ENCODE peak calls at places on chromosomes 13 and 19, in ten cellular contexts. One of them, this sample, is unnamed.

GRCh38 chr13:29254971-29255370 is 340.5 kb downstream of the SLC7A1 start:
- DNase-seq in heart right ventricle: no peak
- DNase-seq in G401: no peak
- DNase-seq in H54: no peak
- DNase-seq in omental fat pad: no peak
- DNase-seq in astrocyte: no peak
- DNase-seq in stimulated activated CD4-positive, alpha-beta T cell treated with anti-CD3 and anti-CD28 coated beads, Interleukin-15, amount 100 ng/mL, for 1 hour: no peak
- DNase-seq in central memory CD4-positive, alpha-beta T cell: no peak
- DNase-seq in naive thymus-derived CD4-positive, alpha-beta T cell: no peak
- DNase-seq in NCI-H1092: no peak
- DNase-seq in this sample: no peak

GRCh38 chr19:38247126-38247525 is 9.0 kb downstream of the PPP1R14A start:
- DNase-seq in omental fat pad: no peak
- DNase-seq in stimulated activated CD4-positive, alpha-beta T cell treated with anti-CD3 and anti-CD28 coated beads, Interleukin-15, amount 100 ng/mL, for 1 hour: no peak
- DNase-seq in astrocyte: no peak
- DNase-seq in naive thymus-derived CD4-positive, alpha-beta T cell: no peak
- DNase-seq in NCI-H1092: no peak
- DNase-seq in heart right ventricle: no peak
- DNase-seq in H54: no peak
- DNase-seq in central memory CD4-positive, alpha-beta T cell: no peak
- DNase-seq in G401: no peak
- DNase-seq in this sample: no peak

GRCh38 chr13:35512271-35512920 is 35.9 kb upstream of the MAB21L1 start:
- DNase-seq in stimulated activated CD4-positive, alpha-beta T cell treated with anti-CD3 and anti-CD28 coated beads, Interleukin-15, amount 100 ng/mL, for 1 hour: no peak
- DNase-seq in G401: no peak
- DNase-seq in omental fat pad: no peak
- DNase-seq in astrocyte: peak
- DNase-seq in heart right ventricle: no peak
- DNase-seq in central memory CD4-positive, alpha-beta T cell: no peak
- DNase-seq in naive thymus-derived CD4-positive, alpha-beta T cell: no peak
- DNase-seq in NCI-H1092: no peak
- DNase-seq in H54: peak
- DNase-seq in this sample: no peak

GRCh38 chr19:46279177-46279576 is 17.7 kb upstream of the HIF3A start:
- DNase-seq in central memory CD4-positive, alpha-beta T cell: no peak
- DNase-seq in naive thymus-derived CD4-positive, alpha-beta T cell: no peak
- DNase-seq in astrocyte: no peak
- DNase-seq in omental fat pad: no peak
- DNase-seq in NCI-H1092: no peak
- DNase-seq in stimulated activated CD4-positive, alpha-beta T cell treated with anti-CD3 and anti-CD28 coated beads, Interleukin-15, amount 100 ng/mL, for 1 hour: no peak
- DNase-seq in heart right ventricle: no peak
- DNase-seq in G401: no peak
- DNase-seq in H54: no peak
- DNase-seq in this sample: peak

GRCh38 chr19:31351212-31352193 is 2.3 kb upstream of the TSHZ3 start:
- DNase-seq in H54: peak
- DNase-seq in naive thymus-derived CD4-positive, alpha-beta T cell: no peak
- DNase-seq in astrocyte: peak
- DNase-seq in NCI-H1092: no peak
- DNase-seq in omental fat pad: no peak
- DNase-seq in central memory CD4-positive, alpha-beta T cell: no peak
- DNase-seq in heart right ventricle: peak
- DNase-seq in G401: no peak
- DNase-seq in stimulated activated CD4-positive, alpha-beta T cell treated with anti-CD3 and anti-CD28 coated beads, Interleukin-15, amount 100 ng/mL, for 1 hour: no peak
- DNase-seq in this sample: peak

GRCh38 chr13:45167611-45168554 is 33.0 kb downstream of the KCTD4 start:
- DNase-seq in heart right ventricle: no peak
- DNase-seq in omental fat pad: no peak
- DNase-seq in H54: no peak
- DNase-seq in astrocyte: no peak
- DNase-seq in NCI-H1092: no peak
- DNase-seq in naive thymus-derived CD4-positive, alpha-beta T cell: no peak
- DNase-seq in central memory CD4-positive, alpha-beta T cell: no peak
- DNase-seq in G401: no peak
- DNase-seq in stimulated activated CD4-positive, alpha-beta T cell treated with anti-CD3 and anti-CD28 coated beads, Interleukin-15, amount 100 ng/mL, for 1 hour: no peak
- DNase-seq in this sample: no peak

GRCh38 chr19:10417598-10418280 is 2.6 kb upstream of the PDE4A start:
- DNase-seq in H54: no peak
- DNase-seq in G401: no peak
- DNase-seq in astrocyte: no peak
- DNase-seq in NCI-H1092: no peak
- DNase-seq in stimulated activated CD4-positive, alpha-beta T cell treated with anti-CD3 and anti-CD28 coated beads, Interleukin-15, amount 100 ng/mL, for 1 hour: no peak
- DNase-seq in heart right ventricle: no peak
- DNase-seq in central memory CD4-positive, alpha-beta T cell: no peak
- DNase-seq in naive thymus-derived CD4-positive, alpha-beta T cell: no peak
- DNase-seq in omental fat pad: no peak
- DNase-seq in this sample: peak

GRCh38 chr13:91017669-91018053 is 329.8 kb upstream of the MIR17HG start:
- DNase-seq in stimulated activated CD4-positive, alpha-beta T cell treated with anti-CD3 and anti-CD28 coated beads, Interleukin-15, amount 100 ng/mL, for 1 hour: no peak
- DNase-seq in naive thymus-derived CD4-positive, alpha-beta T cell: no peak
- DNase-seq in omental fat pad: no peak
- DNase-seq in central memory CD4-positive, alpha-beta T cell: no peak
- DNase-seq in G401: peak
- DNase-seq in H54: no peak
- DNase-seq in NCI-H1092: no peak
- DNase-seq in heart right ventricle: no peak
- DNase-seq in astrocyte: peak
- DNase-seq in this sample: peak

GRCh38 chr13:52411629-52412028 is 5.7 kb upstream of the THSD1 start:
- DNase-seq in H54: peak
- DNase-seq in stimulated activated CD4-positive, alpha-beta T cell treated with anti-CD3 and anti-CD28 coated beads, Interleukin-15, amount 100 ng/mL, for 1 hour: no peak
- DNase-seq in astrocyte: peak
- DNase-seq in omental fat pad: no peak
- DNase-seq in naive thymus-derived CD4-positive, alpha-beta T cell: no peak
- DNase-seq in central memory CD4-positive, alpha-beta T cell: no peak
- DNase-seq in G401: no peak
- DNase-seq in heart right ventricle: no peak
- DNase-seq in NCI-H1092: no peak
- DNase-seq in this sample: no peak

GRCh38 chr19:49808762-49809154 is 4.3 kb downstream of the FUZ start:
- DNase-seq in central memory CD4-positive, alpha-beta T cell: peak
- DNase-seq in omental fat pad: peak
- DNase-seq in naive thymus-derived CD4-positive, alpha-beta T cell: peak
- DNase-seq in stimulated activated CD4-positive, alpha-beta T cell treated with anti-CD3 and anti-CD28 coated beads, Interleukin-15, amount 100 ng/mL, for 1 hour: peak
- DNase-seq in NCI-H1092: peak
- DNase-seq in heart right ventricle: peak
- DNase-seq in H54: peak
- DNase-seq in astrocyte: peak
- DNase-seq in G401: peak
- DNase-seq in this sample: peak

GRCh38 chr13:50936681-50937080 is 27.1 kb downstream of the RNASEH2B start:
- DNase-seq in astrocyte: no peak
- DNase-seq in stimulated activated CD4-positive, alpha-beta T cell treated with anti-CD3 and anti-CD28 coated beads, Interleukin-15, amount 100 ng/mL, for 1 hour: no peak
- DNase-seq in omental fat pad: no peak
- DNase-seq in central memory CD4-positive, alpha-beta T cell: no peak
- DNase-seq in NCI-H1092: no peak
- DNase-seq in G401: no peak
- DNase-seq in naive thymus-derived CD4-positive, alpha-beta T cell: no peak
- DNase-seq in H54: no peak
- DNase-seq in heart right ventricle: no peak
- DNase-seq in this sample: no peak

GRCh38 chr19:48338253-48338755 is 13.0 kb downstream of the EMP3 start:
- DNase-seq in heart right ventricle: no peak
- DNase-seq in stimulated activated CD4-positive, alpha-beta T cell treated with anti-CD3 and anti-CD28 coated beads, Interleukin-15, amount 100 ng/mL, for 1 hour: no peak
- DNase-seq in omental fat pad: no peak
- DNase-seq in central memory CD4-positive, alpha-beta T cell: no peak
- DNase-seq in naive thymus-derived CD4-positive, alpha-beta T cell: no peak
- DNase-seq in NCI-H1092: no peak
- DNase-seq in G401: no peak
- DNase-seq in H54: no peak
- DNase-seq in astrocyte: no peak
- DNase-seq in this sample: no peak

GRCh38 chr13:97548138-97548537 is 114.2 kb downstream of the RAP2A start:
- DNase-seq in central memory CD4-positive, alpha-beta T cell: no peak
- DNase-seq in omental fat pad: no peak
- DNase-seq in NCI-H1092: no peak
- DNase-seq in astrocyte: no peak
- DNase-seq in heart right ventricle: no peak
- DNase-seq in stimulated activated CD4-positive, alpha-beta T cell treated with anti-CD3 and anti-CD28 coated beads, Interleukin-15, amount 100 ng/mL, for 1 hour: no peak
- DNase-seq in G401: no peak
- DNase-seq in naive thymus-derived CD4-positive, alpha-beta T cell: no peak
- DNase-seq in H54: no peak
- DNase-seq in this sample: no peak

GRCh38 chr13:79282508-79282907 is 123.5 kb downstream of the RBM26 start:
- DNase-seq in heart right ventricle: no peak
- DNase-seq in NCI-H1092: no peak
- DNase-seq in stimulated activated CD4-positive, alpha-beta T cell treated with anti-CD3 and anti-CD28 coated beads, Interleukin-15, amount 100 ng/mL, for 1 hour: no peak
- DNase-seq in astrocyte: no peak
- DNase-seq in omental fat pad: no peak
- DNase-seq in H54: no peak
- DNase-seq in naive thymus-derived CD4-positive, alpha-beta T cell: no peak
- DNase-seq in G401: no peak
- DNase-seq in central memory CD4-positive, alpha-beta T cell: no peak
- DNase-seq in this sample: no peak

GRCh38 chr13:105787518-105788085 is 747.9 kb downstream of the EFNB2 start:
- DNase-seq in omental fat pad: no peak
- DNase-seq in NCI-H1092: no peak
- DNase-seq in stimulated activated CD4-positive, alpha-beta T cell treated with anti-CD3 and anti-CD28 coated beads, Interleukin-15, amount 100 ng/mL, for 1 hour: no peak
- DNase-seq in G401: no peak
- DNase-seq in H54: no peak
- DNase-seq in naive thymus-derived CD4-positive, alpha-beta T cell: no peak
- DNase-seq in astrocyte: no peak
- DNase-seq in central memory CD4-positive, alpha-beta T cell: no peak
- DNase-seq in heart right ventricle: no peak
- DNase-seq in this sample: no peak

GRCh38 chr13:28489975-28490550 is 4.9 kb downstream of the FLT1 start:
- DNase-seq in naive thymus-derived CD4-positive, alpha-beta T cell: no peak
- DNase-seq in central memory CD4-positive, alpha-beta T cell: no peak
- DNase-seq in omental fat pad: no peak
- DNase-seq in H54: no peak
- DNase-seq in NCI-H1092: no peak
- DNase-seq in heart right ventricle: no peak
- DNase-seq in G401: no peak
- DNase-seq in stimulated activated CD4-positive, alpha-beta T cell treated with anti-CD3 and anti-CD28 coated beads, Interleukin-15, amount 100 ng/mL, for 1 hour: no peak
- DNase-seq in astrocyte: no peak
- DNase-seq in this sample: no peak

GRCh38 chr19:49861541-49862410 is 5.6 kb downstream of the PNKP start:
- DNase-seq in omental fat pad: no peak
- DNase-seq in NCI-H1092: no peak
- DNase-seq in G401: no peak
- DNase-seq in H54: no peak
- DNase-seq in astrocyte: no peak
- DNase-seq in naive thymus-derived CD4-positive, alpha-beta T cell: no peak
- DNase-seq in central memory CD4-positive, alpha-beta T cell: no peak
- DNase-seq in heart right ventricle: no peak
- DNase-seq in stimulated activated CD4-positive, alpha-beta T cell treated with anti-CD3 and anti-CD28 coated beads, Interleukin-15, amount 100 ng/mL, for 1 hour: no peak
- DNase-seq in this sample: no peak

GRCh38 chr13:111556496-111556895 is 236.1 kb downstream of the TEX29 start:
- DNase-seq in NCI-H1092: no peak
- DNase-seq in naive thymus-derived CD4-positive, alpha-beta T cell: no peak
- DNase-seq in omental fat pad: no peak
- DNase-seq in central memory CD4-positive, alpha-beta T cell: no peak
- DNase-seq in stimulated activated CD4-positive, alpha-beta T cell treated with anti-CD3 and anti-CD28 coated beads, Interleukin-15, amount 100 ng/mL, for 1 hour: no peak
- DNase-seq in H54: no peak
- DNase-seq in G401: no peak
- DNase-seq in astrocyte: no peak
- DNase-seq in heart right ventricle: no peak
- DNase-seq in this sample: no peak

GRCh38 chr19:2537544-2537943 is 61.6 kb downstream of the GADD45B start:
- DNase-seq in NCI-H1092: no peak
- DNase-seq in stimulated activated CD4-positive, alpha-beta T cell treated with anti-CD3 and anti-CD28 coated beads, Interleukin-15, amount 100 ng/mL, for 1 hour: no peak
- DNase-seq in central memory CD4-positive, alpha-beta T cell: no peak
- DNase-seq in omental fat pad: no peak
- DNase-seq in astrocyte: no peak
- DNase-seq in naive thymus-derived CD4-positive, alpha-beta T cell: no peak
- DNase-seq in G401: no peak
- DNase-seq in heart right ventricle: no peak
- DNase-seq in H54: no peak
- DNase-seq in this sample: no peak

GRCh38 chr13:46170268-46170667 is 11.7 kb downstream of the LCP1 start:
- DNase-seq in H54: no peak
- DNase-seq in heart right ventricle: no peak
- DNase-seq in NCI-H1092: no peak
- DNase-seq in G401: peak
- DNase-seq in central memory CD4-positive, alpha-beta T cell: peak
- DNase-seq in stimulated activated CD4-positive, alpha-beta T cell treated with anti-CD3 and anti-CD28 coated beads, Interleukin-15, amount 100 ng/mL, for 1 hour: no peak
- DNase-seq in naive thymus-derived CD4-positive, alpha-beta T cell: no peak
- DNase-seq in omental fat pad: no peak
- DNase-seq in astrocyte: no peak
- DNase-seq in this sample: peak

GRCh38 chr13:22102237-22102636 is 431.4 kb downstream of the FGF9 start:
- DNase-seq in heart right ventricle: no peak
- DNase-seq in omental fat pad: no peak
- DNase-seq in H54: no peak
- DNase-seq in naive thymus-derived CD4-positive, alpha-beta T cell: no peak
- DNase-seq in G401: no peak
- DNase-seq in stimulated activated CD4-positive, alpha-beta T cell treated with anti-CD3 and anti-CD28 coated beads, Interleukin-15, amount 100 ng/mL, for 1 hour: no peak
- DNase-seq in NCI-H1092: no peak
- DNase-seq in central memory CD4-positive, alpha-beta T cell: no peak
- DNase-seq in astrocyte: no peak
- DNase-seq in this sample: no peak

GRCh38 chr13:37905736-37906135 is 36.2 kb upstream of the TRPC4 start:
- DNase-seq in central memory CD4-positive, alpha-beta T cell: no peak
- DNase-seq in stimulated activated CD4-positive, alpha-beta T cell treated with anti-CD3 and anti-CD28 coated beads, Interleukin-15, amount 100 ng/mL, for 1 hour: no peak
- DNase-seq in NCI-H1092: no peak
- DNase-seq in G401: no peak
- DNase-seq in heart right ventricle: no peak
- DNase-seq in omental fat pad: no peak
- DNase-seq in astrocyte: peak
- DNase-seq in naive thymus-derived CD4-positive, alpha-beta T cell: no peak
- DNase-seq in H54: no peak
- DNase-seq in this sample: no peak

GRCh38 chr13:105878119-105878518 is 657.3 kb downstream of the EFNB2 start:
- DNase-seq in astrocyte: no peak
- DNase-seq in stimulated activated CD4-positive, alpha-beta T cell treated with anti-CD3 and anti-CD28 coated beads, Interleukin-15, amount 100 ng/mL, for 1 hour: no peak
- DNase-seq in naive thymus-derived CD4-positive, alpha-beta T cell: no peak
- DNase-seq in omental fat pad: no peak
- DNase-seq in heart right ventricle: no peak
- DNase-seq in NCI-H1092: no peak
- DNase-seq in H54: no peak
- DNase-seq in central memory CD4-positive, alpha-beta T cell: no peak
- DNase-seq in G401: no peak
- DNase-seq in this sample: no peak

GRCh38 chr13:94595006-94595942 is 678 bp downstream of the TGDS start:
- DNase-seq in heart right ventricle: no peak
- DNase-seq in astrocyte: no peak
- DNase-seq in central memory CD4-positive, alpha-beta T cell: no peak
- DNase-seq in stimulated activated CD4-positive, alpha-beta T cell treated with anti-CD3 and anti-CD28 coated beads, Interleukin-15, amount 100 ng/mL, for 1 hour: no peak
- DNase-seq in G401: peak
- DNase-seq in omental fat pad: no peak
- DNase-seq in H54: peak
- DNase-seq in naive thymus-derived CD4-positive, alpha-beta T cell: peak
- DNase-seq in NCI-H1092: no peak
- DNase-seq in this sample: peak

GRCh38 chr19:45470147-45471081 is 2.6 kb downstream of the FOSB start:
- DNase-seq in NCI-H1092: no peak
- DNase-seq in astrocyte: peak
- DNase-seq in heart right ventricle: no peak
- DNase-seq in naive thymus-derived CD4-positive, alpha-beta T cell: no peak
- DNase-seq in central memory CD4-positive, alpha-beta T cell: peak
- DNase-seq in H54: no peak
- DNase-seq in omental fat pad: no peak
- DNase-seq in G401: no peak
- DNase-seq in stimulated activated CD4-positive, alpha-beta T cell treated with anti-CD3 and anti-CD28 coated beads, Interleukin-15, amount 100 ng/mL, for 1 hour: no peak
- DNase-seq in this sample: no peak

GRCh38 chr19:32809754-32810153 is 59.8 kb downstream of the SLC7A9 start:
- DNase-seq in H54: no peak
- DNase-seq in stimulated activated CD4-positive, alpha-beta T cell treated with anti-CD3 and anti-CD28 coated beads, Interleukin-15, amount 100 ng/mL, for 1 hour: no peak
- DNase-seq in G401: no peak
- DNase-seq in astrocyte: no peak
- DNase-seq in central memory CD4-positive, alpha-beta T cell: no peak
- DNase-seq in NCI-H1092: no peak
- DNase-seq in omental fat pad: no peak
- DNase-seq in heart right ventricle: no peak
- DNase-seq in naive thymus-derived CD4-positive, alpha-beta T cell: no peak
- DNase-seq in this sample: no peak

GRCh38 chr19:48490980-48491792 is 20.4 kb downstream of the LMTK3 start:
- DNase-seq in astrocyte: no peak
- DNase-seq in naive thymus-derived CD4-positive, alpha-beta T cell: peak
- DNase-seq in omental fat pad: no peak
- DNase-seq in stimulated activated CD4-positive, alpha-beta T cell treated with anti-CD3 and anti-CD28 coated beads, Interleukin-15, amount 100 ng/mL, for 1 hour: peak
- DNase-seq in NCI-H1092: no peak
- DNase-seq in G401: no peak
- DNase-seq in H54: no peak
- DNase-seq in heart right ventricle: no peak
- DNase-seq in central memory CD4-positive, alpha-beta T cell: peak
- DNase-seq in this sample: peak

GRCh38 chr13:31610270-31610998 is 128.9 kb upstream of the RXFP2 start:
- DNase-seq in central memory CD4-positive, alpha-beta T cell: no peak
- DNase-seq in naive thymus-derived CD4-positive, alpha-beta T cell: no peak
- DNase-seq in omental fat pad: no peak
- DNase-seq in G401: no peak
- DNase-seq in stimulated activated CD4-positive, alpha-beta T cell treated with anti-CD3 and anti-CD28 coated beads, Interleukin-15, amount 100 ng/mL, for 1 hour: no peak
- DNase-seq in heart right ventricle: no peak
- DNase-seq in astrocyte: no peak
- DNase-seq in NCI-H1092: no peak
- DNase-seq in H54: no peak
- DNase-seq in this sample: no peak